ENCODE peak calls at places on chromosomes 12 and 14, in five cellular contexts. One of them, this sample, is unnamed.

GRCh38 chr12:69348162-69348938 is at the start of gene LYZ:
- DNase-seq in H54: no peak
- DNase-seq in BE2C: no peak
- DNase-seq in SW480: peak
- DNase-seq in T-helper 1 cell: no peak
- DNase-seq in this sample: no peak

GRCh38 chr12:56358836-56359532 is 923 bp downstream of the STAT2 start:
- DNase-seq in H54: no peak
- DNase-seq in BE2C: no peak
- DNase-seq in SW480: peak
- DNase-seq in T-helper 1 cell: no peak
- DNase-seq in this sample: no peak

GRCh38 chr12:82818276-82819035 is 131.8 kb downstream of the TMTC2 start:
- DNase-seq in H54: no peak
- DNase-seq in BE2C: no peak
- DNase-seq in SW480: no peak
- DNase-seq in T-helper 1 cell: no peak
- DNase-seq in this sample: no peak

GRCh38 chr12:102958073-102958829 is 777 bp downstream of the ASCL1 start:
- DNase-seq in H54: no peak
- DNase-seq in BE2C: peak
- DNase-seq in SW480: no peak
- DNase-seq in T-helper 1 cell: no peak
- DNase-seq in this sample: peak

GRCh38 chr12:20262131-20262530 is 106.2 kb upstream of the PDE3A start:
- DNase-seq in H54: no peak
- DNase-seq in BE2C: no peak
- DNase-seq in SW480: no peak
- DNase-seq in T-helper 1 cell: no peak
- DNase-seq in this sample: no peak

GRCh38 chr12:50271724-50272247 is 11.5 kb downstream of the LIMA1 start:
- DNase-seq in H54: no peak
- DNase-seq in BE2C: no peak
- DNase-seq in SW480: no peak
- DNase-seq in T-helper 1 cell: no peak
- DNase-seq in this sample: no peak

GRCh38 chr12:100646896-100647295 is 73.4 kb downstream of the GAS2L3 start:
- DNase-seq in H54: no peak
- DNase-seq in BE2C: no peak
- DNase-seq in SW480: no peak
- DNase-seq in T-helper 1 cell: no peak
- DNase-seq in this sample: no peak

GRCh38 chr14:39203659-39204606 is 28.9 kb downstream of the PNN start:
- DNase-seq in H54: no peak
- DNase-seq in BE2C: peak
- DNase-seq in SW480: peak
- DNase-seq in T-helper 1 cell: no peak
- DNase-seq in this sample: no peak

GRCh38 chr12:79690606-79691298 is at the start of gene PAWR:
- DNase-seq in H54: peak
- DNase-seq in BE2C: peak
- DNase-seq in SW480: peak
- DNase-seq in T-helper 1 cell: no peak
- DNase-seq in this sample: peak

GRCh38 chr12:76260390-76260748 is 87.8 kb downstream of the BBS10 start:
- DNase-seq in H54: no peak
- DNase-seq in BE2C: no peak
- DNase-seq in SW480: no peak
- DNase-seq in T-helper 1 cell: no peak
- DNase-seq in this sample: no peak

GRCh38 chr12:109900752-109901580 is 892 bp downstream of the TCHP start:
- DNase-seq in H54: peak
- DNase-seq in BE2C: peak
- DNase-seq in SW480: peak
- DNase-seq in T-helper 1 cell: no peak
- DNase-seq in this sample: no peak

GRCh38 chr14:61460853-61461611 is 139.7 kb downstream of the PRKCH start:
- DNase-seq in H54: no peak
- DNase-seq in BE2C: no peak
- DNase-seq in SW480: peak
- DNase-seq in T-helper 1 cell: no peak
- DNase-seq in this sample: no peak

GRCh38 chr14:69953266-69953905 is 74.2 kb downstream of the SMOC1 start:
- DNase-seq in H54: no peak
- DNase-seq in BE2C: no peak
- DNase-seq in SW480: no peak
- DNase-seq in T-helper 1 cell: no peak
- DNase-seq in this sample: no peak

GRCh38 chr12:51820721-51821422 is 27.6 kb downstream of the FIGNL2 start:
- DNase-seq in H54: no peak
- DNase-seq in BE2C: peak
- DNase-seq in SW480: peak
- DNase-seq in T-helper 1 cell: peak
- DNase-seq in this sample: peak

GRCh38 chr14:104169005-104169764 is 30.8 kb downstream of the KIF26A start:
- DNase-seq in H54: no peak
- DNase-seq in BE2C: peak
- DNase-seq in SW480: no peak
- DNase-seq in T-helper 1 cell: no peak
- DNase-seq in this sample: no peak

GRCh38 chr12:66279127-66279712 is 23.1 kb upstream of the HELB start:
- DNase-seq in H54: no peak
- DNase-seq in BE2C: peak
- DNase-seq in SW480: peak
- DNase-seq in T-helper 1 cell: no peak
- DNase-seq in this sample: no peak

GRCh38 chr12:13142747-13143146 is 39.3 kb upstream of the GSG1 start:
- DNase-seq in H54: no peak
- DNase-seq in BE2C: no peak
- DNase-seq in SW480: no peak
- DNase-seq in T-helper 1 cell: no peak
- DNase-seq in this sample: no peak

GRCh38 chr14:104388631-104389325 is 190.8 kb upstream of the C14orf180 start:
- DNase-seq in H54: no peak
- DNase-seq in BE2C: no peak
- DNase-seq in SW480: no peak
- DNase-seq in T-helper 1 cell: no peak
- DNase-seq in this sample: no peak

GRCh38 chr14:45051180-45051579 is 32.7 kb upstream of the PRPF39 start:
- DNase-seq in H54: no peak
- DNase-seq in BE2C: no peak
- DNase-seq in SW480: no peak
- DNase-seq in T-helper 1 cell: no peak
- DNase-seq in this sample: no peak

GRCh38 chr12:29088611-29089219 is 60.4 kb upstream of the FAR2 start:
- DNase-seq in H54: no peak
- DNase-seq in BE2C: no peak
- DNase-seq in SW480: peak
- DNase-seq in T-helper 1 cell: no peak
- DNase-seq in this sample: no peak

GRCh38 chr14:101250336-101250947 is 310.9 kb upstream of the DIO3 start:
- DNase-seq in H54: no peak
- DNase-seq in BE2C: no peak
- DNase-seq in SW480: no peak
- DNase-seq in T-helper 1 cell: no peak
- DNase-seq in this sample: no peak

GRCh38 chr12:85568395-85569103 is 267.7 kb downstream of the RASSF9 start:
- DNase-seq in H54: no peak
- DNase-seq in BE2C: no peak
- DNase-seq in SW480: peak
- DNase-seq in T-helper 1 cell: no peak
- DNase-seq in this sample: peak

GRCh38 chr14:74838141-74838540 is 37.8 kb downstream of the PROX2 start:
- DNase-seq in H54: no peak
- DNase-seq in BE2C: no peak
- DNase-seq in SW480: no peak
- DNase-seq in T-helper 1 cell: no peak
- DNase-seq in this sample: no peak

GRCh38 chr12:47881826-47882427 is 22.9 kb downstream of the VDR start:
- DNase-seq in H54: peak
- DNase-seq in BE2C: no peak
- DNase-seq in SW480: peak
- DNase-seq in T-helper 1 cell: no peak
- DNase-seq in this sample: no peak

GRCh38 chr12:43288666-43289065 is 263.3 kb downstream of the ADAMTS20 start:
- DNase-seq in H54: no peak
- DNase-seq in BE2C: no peak
- DNase-seq in SW480: no peak
- DNase-seq in T-helper 1 cell: no peak
- DNase-seq in this sample: no peak

GRCh38 chr14:96639550-96639949 is 137.4 kb downstream of the PAPOLA start:
- DNase-seq in H54: no peak
- DNase-seq in BE2C: no peak
- DNase-seq in SW480: no peak
- DNase-seq in T-helper 1 cell: no peak
- DNase-seq in this sample: no peak

GRCh38 chr14:104101086-104101621 is 15.7 kb downstream of the ASPG start:
- DNase-seq in H54: no peak
- DNase-seq in BE2C: no peak
- DNase-seq in SW480: no peak
- DNase-seq in T-helper 1 cell: no peak
- DNase-seq in this sample: peak

GRCh38 chr14:78959674-78960264 is 789.6 kb downstream of the NRXN3 start:
- DNase-seq in H54: peak
- DNase-seq in BE2C: peak
- DNase-seq in SW480: peak
- DNase-seq in T-helper 1 cell: peak
- DNase-seq in this sample: peak

GRCh38 chr14:74302160-74302628 is 540 bp downstream of the ABCD4 start:
- DNase-seq in H54: peak
- DNase-seq in BE2C: no peak
- DNase-seq in SW480: peak
- DNase-seq in T-helper 1 cell: no peak
- DNase-seq in this sample: no peak

GRCh38 chr12:131872154-131873046 is 22.0 kb upstream of the ULK1 start:
- DNase-seq in H54: peak
- DNase-seq in BE2C: peak
- DNase-seq in SW480: no peak
- DNase-seq in T-helper 1 cell: no peak
- DNase-seq in this sample: no peak

GRCh38 chr12:19199322-19199721 is 69.8 kb downstream of the PLEKHA5 start:
- DNase-seq in H54: no peak
- DNase-seq in BE2C: no peak
- DNase-seq in SW480: no peak
- DNase-seq in T-helper 1 cell: no peak
- DNase-seq in this sample: no peak

GRCh38 chr12:100612557-100612956 is 39.1 kb downstream of the GAS2L3 start:
- DNase-seq in H54: no peak
- DNase-seq in BE2C: no peak
- DNase-seq in SW480: no peak
- DNase-seq in T-helper 1 cell: no peak
- DNase-seq in this sample: no peak

GRCh38 chr14:61178226-61179060 is 102.7 kb downstream of the TMEM30B start:
- DNase-seq in H54: peak
- DNase-seq in BE2C: no peak
- DNase-seq in SW480: peak
- DNase-seq in T-helper 1 cell: no peak
- DNase-seq in this sample: no peak

GRCh38 chr12:112908548-112908947 is 1.8 kb downstream of the OAS1 start:
- DNase-seq in H54: no peak
- DNase-seq in BE2C: no peak
- DNase-seq in SW480: no peak
- DNase-seq in T-helper 1 cell: no peak
- DNase-seq in this sample: no peak

GRCh38 chr12:125105600-125105999 is 40.4 kb downstream of the AACS start:
- DNase-seq in H54: no peak
- DNase-seq in BE2C: no peak
- DNase-seq in SW480: no peak
- DNase-seq in T-helper 1 cell: no peak
- DNase-seq in this sample: no peak

GRCh38 chr12:60269611-60270269 is 673.9 kb downstream of the SLC16A7 start:
- DNase-seq in H54: no peak
- DNase-seq in BE2C: no peak
- DNase-seq in SW480: no peak
- DNase-seq in T-helper 1 cell: no peak
- DNase-seq in this sample: no peak

GRCh38 chr14:61564623-61565091 is 130.7 kb upstream of the HIF1A start:
- DNase-seq in H54: peak
- DNase-seq in BE2C: no peak
- DNase-seq in SW480: peak
- DNase-seq in T-helper 1 cell: no peak
- DNase-seq in this sample: no peak

GRCh38 chr12:51371295-51371953 is 19.8 kb downstream of the GALNT6 start:
- DNase-seq in H54: peak
- DNase-seq in BE2C: peak
- DNase-seq in SW480: peak
- DNase-seq in T-helper 1 cell: no peak
- DNase-seq in this sample: no peak

GRCh38 chr12:45794422-45794821 is 64.9 kb downstream of the ARID2 start:
- DNase-seq in H54: no peak
- DNase-seq in BE2C: no peak
- DNase-seq in SW480: no peak
- DNase-seq in T-helper 1 cell: no peak
- DNase-seq in this sample: no peak

GRCh38 chr14:61438860-61439765 is 117.7 kb downstream of the PRKCH start:
- DNase-seq in H54: peak
- DNase-seq in BE2C: no peak
- DNase-seq in SW480: peak
- DNase-seq in T-helper 1 cell: no peak
- DNase-seq in this sample: peak